ENCODE peak calls at places on chromosomes 5 and 9, in eight cellular contexts. W is GDM1, B is T-helper 2 cell, I is heart right ventricle, J is HFF-Myc, O is mammary epithelial cell, D is hypothalamus, S is body of pancreas. H is an unnamed sample.
A peak's percentile ranks its signal among the peaks of the same experiment; 100 is the strongest.

GRCh38 chr5:14410942-14411258 is 170.7 kb upstream of the OTULINL start:
- DNase-seq in W (no peak), B (no peak), I (no peak), J (no peak), O (no peak), D (no peak), S (no peak), H (no peak)

GRCh38 chr5:35954175-35954574 is 15.8 kb upstream of the CAPSL start:
- DNase-seq in W (no peak), B (no peak), I (no peak), J (no peak), O (no peak), D (no peak), S (no peak), H (no peak)

GRCh38 chr5:103041071-103041676 is 78.8 kb downstream of the GIN1 start:
- DNase-seq in W (peak; percentile 39), B (no peak), I (no peak), J (peak; percentile 17), O (peak; percentile 37), D (no peak), S (no peak), H (no peak)

GRCh38 chr5:68187268-68188055 is 28.1 kb upstream of the PIK3R1 start:
- DNase-seq in W (no peak), B (no peak), I (peak; percentile 31), J (no peak), O (no peak), D (peak; percentile 74), S (no peak), H (peak; percentile 34)

GRCh38 chr5:1321576-1321975 is 23.3 kb downstream of the CLPTM1L start:
- DNase-seq in W (no peak), B (no peak), I (no peak), J (no peak), O (no peak), D (no peak), S (no peak), H (no peak)

GRCh38 chr5:149203896-149204544 is 62.7 kb downstream of the ABLIM3 start:
- DNase-seq in W (no peak), B (no peak), I (no peak), J (no peak), O (peak; percentile 48), D (no peak), S (no peak), H (no peak)

GRCh38 chr5:149100331-149100730 is 37.5 kb upstream of the SH3TC2 start:
- DNase-seq in W (no peak), B (no peak), I (no peak), J (no peak), O (no peak), D (no peak), S (no peak), H (no peak)

GRCh38 chr5:155838394-155838793 is 488.6 kb upstream of the SGCD start:
- DNase-seq in W (no peak), B (no peak), I (no peak), J (no peak), O (no peak), D (no peak), S (no peak), H (no peak)

GRCh38 chr5:79020861-79021561 is 35.9 kb upstream of the ARSB start:
- DNase-seq in W (peak; percentile 43), B (no peak), I (peak; percentile 32), J (peak; percentile 35), O (peak; percentile 39), D (peak; percentile 0), S (peak; percentile 60), H (peak; percentile 60)

GRCh38 chr9:81902601-81903000 is 25.6 kb upstream of the SPATA31D4 start:
- DNase-seq in W (no peak), B (no peak), I (no peak), J (no peak), O (peak; percentile 61), D (no peak), S (no peak), H (no peak)